ENCODE peak calls at places on chromosomes 6 and 20, in five cellular contexts. T is KG1; O is CD8-positive, alpha-beta memory T cell; W is stimulated activated naive CD4-positive, alpha-beta T cell; D is heart right ventricle. Q is an unnamed sample.

GRCh38 chr6:36621371-36621855 is 27.3 kb downstream of the SRSF3 start:
- DNase-seq in W (no peak), D (no peak), O (no peak), T (no peak), Q (no peak)

GRCh38 chr6:19864285-19864684 is 27.1 kb downstream of the ID4 start:
- DNase-seq in T (no peak), W (no peak), O (no peak), D (no peak), Q (no peak)

GRCh38 chr6:152387091-152387490 is 250.1 kb downstream of the SYNE1 start:
- DNase-seq in O (no peak), D (no peak), T (no peak), W (no peak), Q (no peak)

GRCh38 chr20:5650191-5650691 is 100.0 kb upstream of the SHLD1 start:
- DNase-seq in O (no peak), D (no peak), W (no peak), T (no peak), Q (no peak)

GRCh38 chr20:1735417-1736089 is 78.0 kb upstream of the SIRPG start:
- DNase-seq in W (no peak), T (no peak), O (no peak), D (no peak), Q (no peak)

GRCh38 chr20:63186528-63187316 is 29.2 kb downstream of the YTHDF1 start:
- DNase-seq in O (no peak), D (no peak), T (no peak), W (no peak), Q (no peak)

GRCh38 chr6:53154794-53155193 is 6.2 kb upstream of the GCM1 start:
- DNase-seq in T (no peak), D (no peak), O (no peak), W (no peak), Q (no peak)

GRCh38 chr6:50936277-50936681 is 117.6 kb downstream of the TFAP2B start:
- DNase-seq in T (no peak), O (no peak), D (no peak), W (no peak), Q (no peak)

GRCh38 chr20:58228103-58228483 is 360 bp downstream of the ANKRD60 start:
- DNase-seq in O (no peak), W (no peak), T (no peak), D (no peak), Q (no peak)

GRCh38 chr6:154450498-154450897 is 60.0 kb downstream of the CNKSR3 start:
- DNase-seq in D (no peak), O (no peak), T (no peak), W (no peak), Q (no peak)

GRCh38 chr6:37651991-37652390 is 45.7 kb downstream of the MDGA1 start:
- DNase-seq in O (no peak), D (no peak), W (no peak), T (no peak), Q (no peak)

GRCh38 chr20:10402938-10403593 is 31.0 kb downstream of the MKKS start:
- DNase-seq in T (no peak), O (no peak), W (no peak), D (no peak), Q (no peak)